ENCODE peak calls at places on chromosomes 5 and 9, in ten cellular contexts. B is CD4-positive, alpha-beta memory T cell; M is adipocyte; V is nucleus accumbens; P is ACHN; E is RKO; F is sigmoid colon; I is LoVo; H is stimulated activated CD8-positive, alpha-beta memory T cell treated with anti-CD3 and anti-CD28 coated beads, Interleukin-4, amount 100 ng/mL, for 24 hours; Z is left colon. L is an unnamed sample.

GRCh38 chr9:97696025-97696822 is 916 bp downstream of the XPA start:
- DNase-seq in Z (no peak), B (no peak), M (peak), P (peak), E (peak), V (no peak), H (no peak), I (no peak), F (no peak), L (no peak)

GRCh38 chr5:62948294-62948693 is 369.7 kb downstream of the LRRC70 start:
- DNase-seq in Z (no peak), B (no peak), P (no peak), V (no peak), E (no peak), H (no peak), I (no peak), M (no peak), F (no peak), L (no peak)

GRCh38 chr5:59001154-59001553 is 418.3 kb downstream of the RAB3C start:
- DNase-seq in B (no peak), P (no peak), Z (no peak), F (no peak), H (no peak), M (peak), V (no peak), E (no peak), I (no peak), L (no peak)

GRCh38 chr9:124526174-124526573 is 19.0 kb upstream of the NR5A1 start:
- DNase-seq in P (no peak), B (no peak), E (no peak), I (no peak), M (no peak), V (no peak), Z (no peak), H (no peak), F (no peak), L (no peak)

GRCh38 chr5:142740903-142741302 is 29.3 kb upstream of the ARHGAP26 start:
- DNase-seq in I (no peak), P (no peak), F (no peak), E (no peak), B (no peak), V (no peak), M (peak), H (no peak), Z (no peak), L (no peak)

GRCh38 chr5:57327934-57328333 is 154.1 kb downstream of the GPBP1 start:
- DNase-seq in M (no peak), V (no peak), H (no peak), Z (no peak), E (no peak), F (no peak), B (no peak), I (peak), P (no peak), L (no peak)

GRCh38 chr5:113371788-113372196 is 63.0 kb downstream of the TSSK1B start:
- DNase-seq in H (no peak), E (no peak), F (no peak), Z (no peak), I (no peak), P (no peak), M (no peak), V (no peak), B (no peak), L (no peak)

GRCh38 chr9:119955276-119955675 is 586.0 kb upstream of the BRINP1 start:
- DNase-seq in P (no peak), V (no peak), Z (no peak), E (no peak), B (no peak), M (peak), I (no peak), H (no peak), F (no peak), L (no peak)

GRCh38 chr5:77707786-77708185 is 68.4 kb downstream of the TBCA start:
- DNase-seq in I (no peak), Z (no peak), B (no peak), E (no peak), M (no peak), F (no peak), H (no peak), V (no peak), P (no peak), L (no peak)

GRCh38 chr5:151127926-151128325 is 29.7 kb downstream of the ANXA6 start:
- DNase-seq in I (no peak), E (no peak), H (no peak), V (no peak), M (no peak), F (no peak), Z (no peak), B (no peak), P (no peak), L (no peak)

GRCh38 chr9:32350682-32351081 is 33.8 kb upstream of the ACO1 start:
- DNase-seq in H (no peak), V (no peak), I (peak), F (no peak), B (peak), Z (no peak), P (peak), M (peak), E (peak), L (peak)

GRCh38 chr9:3337515-3337914 is 188.3 kb downstream of the RFX3 start:
- DNase-seq in Z (no peak), F (no peak), V (no peak), P (no peak), M (peak), I (no peak), H (no peak), E (no peak), B (no peak), L (peak)

GRCh38 chr5:77751328-77752023 is 24.7 kb downstream of the TBCA start:
- DNase-seq in M (no peak), I (no peak), P (no peak), V (no peak), H (no peak), F (no peak), B (no peak), E (no peak), Z (no peak), L (no peak)

GRCh38 chr9:94182532-94182931 is 76.6 kb upstream of the ZNF169 start:
- DNase-seq in V (no peak), P (no peak), B (no peak), M (no peak), Z (no peak), E (no peak), I (no peak), F (no peak), H (no peak), L (no peak)

GRCh38 chr9:27888661-27889295 is 315.5 kb upstream of the C9orf72 start:
- DNase-seq in M (no peak), I (peak), P (peak), H (peak), B (no peak), F (no peak), E (peak), Z (peak), V (no peak), L (no peak)

GRCh38 chr5:58458851-58459275 is 1.0 kb downstream of the PLK2 start:
- DNase-seq in E (no peak), P (peak), V (no peak), F (no peak), M (peak), H (no peak), B (peak), I (peak), Z (no peak), L (no peak)

GRCh38 chr9:37407468-37407867 is 15.0 kb upstream of the GRHPR start:
- DNase-seq in I (no peak), M (peak), H (no peak), F (no peak), B (no peak), Z (no peak), P (peak), E (peak), V (no peak), L (no peak)

GRCh38 chr5:39209924-39210323 is 9.4 kb downstream of the FYB1 start:
- DNase-seq in Z (peak), F (no peak), E (no peak), V (no peak), B (peak), M (no peak), P (no peak), H (peak), I (no peak), L (no peak)

GRCh38 chr5:161077895-161078566 is 226.0 kb upstream of the ATP10B start:
- DNase-seq in B (no peak), E (no peak), H (no peak), P (no peak), F (no peak), V (no peak), Z (no peak), M (no peak), I (no peak), L (no peak)

GRCh38 chr9:81479573-81479972 is 209.8 kb downstream of the TLE1 start:
- DNase-seq in I (no peak), P (no peak), H (no peak), M (no peak), F (no peak), V (no peak), Z (no peak), E (no peak), B (no peak), L (no peak)

GRCh38 chr9:135474915-135475314 is 4.7 kb upstream of the PPP1R26 start:
- DNase-seq in M (peak), F (no peak), H (no peak), V (no peak), B (no peak), I (no peak), Z (no peak), E (no peak), P (peak), L (no peak)

L was measured in astrocyte of the cerebellum.